ENCODE peak calls at places on chromosomes 12 and 14, in ten cellular contexts. F, R, V, Q, P, X, L, Y, H and D are unnamed samples.

GRCh38 chr12:7472060-7472459 is 28.1 kb upstream of the CD163L1 start:
- DNase-seq in Y (no peak), R (no peak), X (no peak), V (no peak), L (no peak), Q (no peak), H (no peak), F (no peak), P (no peak), D (no peak)

GRCh38 chr12:109915171-109916040 is 15.3 kb downstream of the TCHP start:
- DNase-seq in H (no peak), Q (no peak), Y (no peak), R (no peak), P (peak), X (no peak), V (no peak), F (no peak), L (no peak), D (no peak)

GRCh38 chr14:67943947-67944346 is 124.4 kb downstream of the RAD51B start:
- DNase-seq in P (no peak), Y (peak), V (peak), F (peak), R (peak), L (peak), X (peak), H (no peak), Q (peak), D (peak)

GRCh38 chr12:103548622-103549601 is 38.2 kb upstream of the STAB2 start:
- DNase-seq in V (peak), F (peak), Y (peak), R (peak), P (no peak), H (peak), L (peak), X (peak), Q (peak), D (peak)

GRCh38 chr12:99767809-99768208 is 120.3 kb downstream of the GARIN6 start:
- DNase-seq in F (no peak), R (peak), V (no peak), L (peak), Y (no peak), X (no peak), Q (no peak), P (no peak), H (no peak), D (no peak)

GRCh38 chr14:35808076-35808657 is 928 bp downstream of the RALGAPA1 start:
- DNase-seq in L (peak), R (no peak), F (peak), Q (peak), X (peak), V (no peak), P (no peak), Y (no peak), H (no peak), D (peak)

GRCh38 chr12:46265734-46266133 is 3.1 kb downstream of the SLC38A1 start:
- DNase-seq in H (no peak), P (no peak), R (no peak), V (no peak), Y (no peak), Q (peak), L (no peak), X (no peak), F (peak), D (no peak)

GRCh38 chr14:102827716-102828115 is 50.5 kb downstream of the TRAF3 start:
- DNase-seq in Q (no peak), H (no peak), V (no peak), Y (no peak), F (no peak), P (no peak), X (no peak), L (no peak), R (no peak), D (no peak)

GRCh38 chr12:123487428-123487827 is 29.5 kb downstream of the SNRNP35 start:
- DNase-seq in X (no peak), Y (no peak), L (no peak), F (no peak), H (no peak), R (no peak), P (no peak), V (no peak), Q (no peak), D (no peak)

GRCh38 chr12:64611430-64612286 is 1.4 kb downstream of the RASSF3 start:
- DNase-seq in X (no peak), R (peak), H (no peak), V (peak), Q (peak), F (peak), L (peak), Y (no peak), P (peak), D (no peak)

GRCh38 chr12:124847675-124848074 is 16.0 kb downstream of the SCARB1 start:
- DNase-seq in H (peak), F (no peak), L (peak), X (no peak), P (no peak), Y (no peak), R (peak), Q (no peak), V (no peak), D (no peak)

GRCh38 chr12:128165387-128165786 is 101.6 kb upstream of the TMEM132C start:
- DNase-seq in F (no peak), P (no peak), Y (no peak), R (no peak), Q (no peak), V (no peak), X (no peak), H (no peak), L (no peak), D (no peak)

GRCh38 chr12:113099764-113100163 is 35.8 kb downstream of the RASAL1 start:
- DNase-seq in F (no peak), R (no peak), Q (no peak), Y (no peak), X (no peak), P (no peak), V (no peak), L (no peak), H (no peak), D (no peak)

GRCh38 chr14:21382886-21383847 is 652 bp downstream of the SUPT16H start:
- DNase-seq in V (peak), Y (no peak), L (peak), Q (peak), H (no peak), R (peak), X (peak), P (peak), F (peak), D (peak)

GRCh38 chr14:32438511-32438910 is 109.4 kb downstream of the AKAP6 start:
- DNase-seq in F (no peak), L (no peak), H (no peak), R (no peak), X (no peak), P (no peak), Y (no peak), Q (no peak), V (no peak), D (no peak)

GRCh38 chr12:44863867-44864266 is 12.2 kb downstream of the NELL2 start:
- DNase-seq in V (no peak), Y (no peak), F (no peak), Q (no peak), R (peak), P (no peak), X (no peak), H (no peak), L (no peak), D (no peak)

GRCh38 chr14:24351517-24351916 is 11.7 kb upstream of the RIPK3 start:
- DNase-seq in V (peak), L (peak), R (no peak), X (no peak), Q (no peak), F (no peak), Y (no peak), H (no peak), P (no peak), D (no peak)

GRCh38 chr12:49019435-49020317 is 1.1 kb upstream of the PRKAG1 start:
- DNase-seq in Y (no peak), F (peak), P (no peak), H (no peak), Q (peak), L (peak), R (peak), V (peak), X (peak), D (no peak)

GRCh38 chr14:48936352-48936751 is 649.8 kb downstream of the RPS29 start:
- DNase-seq in F (no peak), Q (no peak), L (peak), H (no peak), V (no peak), R (peak), P (no peak), Y (no peak), X (no peak), D (no peak)

GRCh38 chr12:124655317-124656213 is 88.2 kb upstream of the NCOR2 start:
- DNase-seq in L (peak), V (peak), Y (no peak), Q (no peak), R (no peak), P (peak), H (peak), X (no peak), F (no peak), D (no peak)

GRCh38 chr12:42756841-42757661 is 167.5 kb upstream of the PRICKLE1 start:
- DNase-seq in F (no peak), P (no peak), R (peak), Y (no peak), L (peak), H (no peak), X (peak), Q (no peak), V (peak), D (no peak)

GRCh38 chr12:56257071-56257470 is 1.1 kb downstream of the ANKRD52 start:
- DNase-seq in F (no peak), X (no peak), L (no peak), V (no peak), R (no peak), H (peak), Y (no peak), P (peak), Q (no peak), D (no peak)

GRCh38 chr12:59834659-59835474 is 239.0 kb downstream of the SLC16A7 start:
- DNase-seq in V (peak), X (peak), F (no peak), P (no peak), Q (no peak), H (no peak), R (peak), L (peak), Y (no peak), D (no peak)

GRCh38 chr14:35201066-35201465 is 78.7 kb downstream of the PRORP start:
- DNase-seq in L (no peak), X (no peak), H (no peak), V (no peak), R (no peak), Q (no peak), F (no peak), P (no peak), Y (no peak), D (no peak)

GRCh38 chr12:23751641-23752040 is 197.8 kb downstream of the SOX5 start:
- DNase-seq in R (no peak), Y (no peak), H (no peak), V (no peak), P (no peak), L (no peak), Q (no peak), F (no peak), X (no peak), D (no peak)

GRCh38 chr12:132069336-132069985 is 74.7 kb downstream of the DDX51 start:
- DNase-seq in V (no peak), X (no peak), R (no peak), F (no peak), L (no peak), H (no peak), Q (no peak), Y (no peak), P (no peak), D (no peak)

GRCh38 chr14:64123241-64123956 is 170.8 kb downstream of the ESR2 start:
- DNase-seq in X (no peak), F (no peak), Y (no peak), Q (no peak), V (no peak), P (no peak), L (no peak), H (no peak), R (no peak), D (no peak)

GRCh38 chr12:45756666-45757065 is 27.2 kb downstream of the ARID2 start:
- DNase-seq in Q (no peak), X (no peak), P (no peak), L (no peak), V (no peak), R (no peak), H (no peak), F (no peak), Y (no peak), D (no peak)

GRCh38 chr14:61254803-61255526 is 26.2 kb downstream of the TMEM30B start:
- DNase-seq in Y (no peak), V (no peak), X (no peak), P (no peak), F (no peak), Q (no peak), L (no peak), H (no peak), R (no peak), D (no peak)

GRCh38 chr14:91996951-91997371 is 42.9 kb downstream of the TRIP11 start:
- DNase-seq in P (no peak), F (no peak), L (peak), V (peak), R (peak), X (peak), Q (no peak), H (no peak), Y (no peak), D (no peak)

GRCh38 chr14:67319142-67319541 is 40.5 kb downstream of the ATP6V1D start:
- DNase-seq in H (no peak), L (no peak), Q (no peak), Y (no peak), R (peak), V (no peak), X (no peak), P (no peak), F (no peak), D (no peak)

GRCh38 chr12:54431911-54432814 is 13.1 kb upstream of the ITGA5 start:
- DNase-seq in P (peak), R (peak), Q (no peak), L (peak), Y (no peak), V (peak), X (peak), F (no peak), H (no peak), D (no peak)

GRCh38 chr14:62364161-62364560 is 601.9 kb downstream of the SNAPC1 start:
- DNase-seq in P (no peak), Y (no peak), L (peak), F (no peak), Q (no peak), H (no peak), X (no peak), R (no peak), V (no peak), D (no peak)

GRCh38 chr14:23182372-23183014 is 967 bp downstream of the SLC7A8 start:
- DNase-seq in R (peak), V (no peak), H (no peak), F (peak), P (peak), X (peak), Y (no peak), L (no peak), Q (peak), D (no peak)

GRCh38 chr14:68495101-68495637 is 297.7 kb downstream of the ZFP36L1 start:
- DNase-seq in R (no peak), L (no peak), F (no peak), Q (no peak), H (no peak), Y (no peak), P (no peak), V (no peak), X (no peak), D (no peak)

GRCh38 chr12:65434737-65435136 is 156.3 kb downstream of the MSRB3 start:
- DNase-seq in F (no peak), Q (no peak), R (no peak), Y (no peak), V (peak), L (no peak), P (no peak), H (no peak), X (no peak), D (no peak)

GRCh38 chr12:104974626-104975290 is 11.4 kb upstream of the NOPCHAP1 start:
- DNase-seq in F (no peak), P (no peak), L (peak), V (peak), X (no peak), H (no peak), Q (no peak), Y (peak), R (no peak), D (no peak)